ENCODE peak calls at places on chromosomes 3 and 15, in six cellular contexts. G, A, O, M, W and U are unnamed samples.

GRCh38 chr3:105967117-105967516 is 98.3 kb upstream of the CBLB start:
- DNase-seq in G (no peak), A (peak), O (no peak), M (no peak), W (no peak), U (no peak)

GRCh38 chr15:38683382-38684242 is 119.0 kb upstream of the RASGRP1 start:
- DNase-seq in G (peak), A (peak), O (peak), M (peak), W (no peak), U (peak)

GRCh38 chr3:54197509-54197908 is 75.2 kb downstream of the CACNA2D3 start:
- DNase-seq in G (peak), A (no peak), O (no peak), M (no peak), W (no peak), U (no peak)

GRCh38 chr3:182470187-182470586 is 323.1 kb upstream of the ATP11B start:
- DNase-seq in G (no peak), A (no peak), O (no peak), M (no peak), W (no peak), U (no peak)

GRCh38 chr3:149971403-149972075 is 844 bp upstream of the PFN2 start:
- DNase-seq in G (peak), A (peak), O (no peak), M (peak), W (no peak), U (peak)

GRCh38 chr3:10779293-10779805 is 36.7 kb upstream of the SLC6A11 start:
- DNase-seq in G (no peak), A (no peak), O (no peak), M (no peak), W (no peak), U (no peak)

GRCh38 chr15:49135893-49136292 is 19.5 kb downstream of the COPS2 start:
- DNase-seq in G (no peak), A (peak), O (no peak), M (peak), W (no peak), U (peak)

GRCh38 chr3:97821413-97821809 is 400 bp upstream of the CRYBG3 start:
- DNase-seq in G (no peak), A (no peak), O (no peak), M (peak), W (no peak), U (no peak)

GRCh38 chr15:71329509-71330260 is 214.4 kb downstream of the THSD4 start:
- DNase-seq in G (peak), A (peak), O (no peak), M (peak), W (no peak), U (peak)

GRCh38 chr3:82048711-82049110 is 287.3 kb upstream of the GBE1 start:
- DNase-seq in G (no peak), A (no peak), O (no peak), M (no peak), W (no peak), U (no peak)

GRCh38 chr3:185473290-185473815 is 25.5 kb downstream of the TMEM41A start:
- DNase-seq in G (no peak), A (peak), O (no peak), M (no peak), W (no peak), U (no peak)

GRCh38 chr3:45858809-45859543 is 17.1 kb upstream of the LZTFL1 start:
- DNase-seq in G (no peak), A (no peak), O (no peak), M (no peak), W (no peak), U (no peak)
- H3K4me3 ChIP-seq in G (no peak), A (no peak), O (no peak), M (no peak), W (no peak), U (no peak)

GRCh38 chr3:60186359-60186758 is 1064.9 kb downstream of the FHIT start:
- DNase-seq in G (no peak), A (no peak), O (no peak), M (no peak), W (no peak), U (no peak)
- H2BK120ac ChIP-seq in G (no peak), A (no peak), O (no peak), M (no peak), W (no peak), U (no peak)

GRCh38 chr3:15601046-15601398 is 347 bp downstream of the HACL1 start:
- DNase-seq in G (no peak), A (peak), O (no peak), M (no peak), W (no peak), U (peak)
- H2BK5ac ChIP-seq in G (no peak), A (peak), O (no peak), M (no peak), W (peak), U (no peak)

DNA sequence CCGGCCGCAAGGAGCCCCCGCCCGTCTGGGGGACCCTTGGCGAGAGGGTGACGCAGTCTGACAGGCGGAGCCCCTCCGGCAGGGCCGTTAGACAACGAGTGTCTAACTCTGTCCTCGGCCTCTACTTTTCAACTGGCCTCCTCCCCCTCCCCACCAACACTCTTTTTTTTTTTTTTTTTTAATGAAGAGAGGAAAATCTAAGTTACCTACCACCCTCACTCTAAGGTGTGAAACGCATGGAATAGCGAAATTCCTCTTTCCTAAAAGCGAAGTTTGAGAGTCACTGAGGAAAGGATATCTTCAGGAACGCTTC is 521 bp upstream of the SUSD5 start:
- DNase-seq in G (no peak), A (no peak), O (no peak), M (no peak), W (no peak), U (no peak)
- H3K4me3 ChIP-seq in G (peak), A (peak), O (peak), M (peak), W (peak), U (peak)

DNA sequence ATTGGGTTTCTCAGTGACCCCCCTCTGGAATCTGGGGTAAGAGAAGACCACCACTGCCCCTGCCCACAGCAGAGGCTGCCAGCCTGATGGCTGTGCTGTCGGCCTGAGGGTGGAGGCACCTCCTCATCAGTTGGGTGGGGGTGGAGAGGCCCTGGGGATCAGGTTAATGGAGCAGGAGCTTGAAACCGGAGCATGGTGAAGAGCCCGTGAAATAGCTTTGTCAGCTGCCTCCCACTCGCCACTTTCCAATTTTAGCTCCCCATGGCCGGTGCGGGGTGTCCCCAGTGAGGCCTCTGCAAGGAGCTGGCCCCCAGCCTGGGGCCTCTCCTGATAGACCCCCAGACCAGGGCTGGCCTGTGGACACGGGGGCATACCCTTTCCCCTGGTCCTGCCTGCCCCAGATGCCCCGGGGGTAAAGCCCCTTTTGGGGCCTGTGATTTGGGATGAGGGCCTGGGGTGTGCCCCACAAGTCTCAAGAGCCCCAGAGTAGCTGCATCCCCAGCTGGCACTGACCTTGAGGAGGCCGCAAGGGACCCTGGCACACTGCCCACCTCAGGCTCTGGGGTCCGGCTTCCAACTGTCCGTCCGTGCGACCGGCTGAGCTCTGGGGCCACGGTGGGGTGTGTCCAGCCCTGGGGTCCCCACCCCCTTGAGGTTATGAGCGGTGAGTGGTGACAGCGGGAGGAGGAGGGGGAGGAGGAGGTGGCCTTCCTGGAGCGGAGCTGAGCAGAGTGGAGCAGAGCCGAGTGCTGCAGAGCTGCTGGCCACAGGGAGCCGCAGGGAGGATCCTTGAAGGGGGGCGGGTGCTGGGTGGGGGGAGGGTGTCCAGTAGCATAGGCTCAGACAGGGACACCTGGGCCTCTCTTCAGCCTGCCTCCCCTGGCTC is at the start of gene HHATL:
- DNase-seq in G (no peak), A (no peak), O (no peak), M (no peak), W (no peak), U (no peak)
- H2BK120ac ChIP-seq in G (no peak), A (no peak), O (no peak), M (no peak), W (no peak), U (no peak)